ENCODE peak calls at places on chromosomes 16 and 17, in ten cellular contexts. One of them, this sample, is unnamed.
A peak's percentile ranks its signal among the peaks of the same experiment; 100 is the strongest.

GRCh38 chr16:23435500-23435899 is 17.5 kb downstream of the COG7 start:
- DNase-seq in mammary epithelial cell: peak; percentile 34
- DNase-seq in GM10248: peak; percentile 71
- DNase-seq in AG04450: no peak
- DNase-seq in GM13976: peak; percentile 74
- DNase-seq in ovary: peak; percentile 37
- DNase-seq in neural progenitor cell: peak; percentile 79
- DNase-seq in left ventricle myocardium inferior: peak; percentile 39
- DNase-seq in AG09319: no peak
- DNase-seq in GM12865: peak; percentile 78
- DNase-seq in this sample: peak; percentile 79

GRCh38 chr16:8963010-8963824 is 489 bp downstream of the USP7 start:
- DNase-seq in mammary epithelial cell: no peak
- DNase-seq in GM10248: no peak
- DNase-seq in AG04450: no peak
- DNase-seq in GM13976: no peak
- DNase-seq in ovary: peak; percentile 28
- DNase-seq in neural progenitor cell: peak; percentile 50
- DNase-seq in left ventricle myocardium inferior: no peak
- DNase-seq in AG09319: no peak
- DNase-seq in GM12865: no peak
- DNase-seq in this sample: peak; percentile 19

GRCh38 chr16:50841081-50841886 is 99.4 kb downstream of the CYLD start:
- DNase-seq in mammary epithelial cell: no peak
- DNase-seq in GM10248: peak; percentile 45
- DNase-seq in AG04450: no peak
- DNase-seq in GM13976: peak; percentile 56
- DNase-seq in ovary: no peak
- DNase-seq in neural progenitor cell: peak; percentile 13
- DNase-seq in left ventricle myocardium inferior: no peak
- DNase-seq in AG09319: no peak
- DNase-seq in GM12865: peak; percentile 8
- DNase-seq in this sample: no peak

GRCh38 chr17:78969865-78970264 is 9.9 kb downstream of the LGALS3BP start:
- DNase-seq in mammary epithelial cell: no peak
- DNase-seq in GM10248: no peak
- DNase-seq in AG04450: no peak
- DNase-seq in GM13976: no peak
- DNase-seq in ovary: peak; percentile 36
- DNase-seq in neural progenitor cell: no peak
- DNase-seq in left ventricle myocardium inferior: no peak
- DNase-seq in AG09319: no peak
- DNase-seq in GM12865: no peak
- DNase-seq in this sample: no peak

GRCh38 chr16:9340402-9341095 is 249.1 kb downstream of the HAPSTR1 start:
- DNase-seq in mammary epithelial cell: no peak
- DNase-seq in GM10248: no peak
- DNase-seq in AG04450: no peak
- DNase-seq in GM13976: no peak
- DNase-seq in ovary: no peak
- DNase-seq in neural progenitor cell: no peak
- DNase-seq in left ventricle myocardium inferior: no peak
- DNase-seq in AG09319: no peak
- DNase-seq in GM12865: no peak
- DNase-seq in this sample: no peak

GRCh38 chr17:12898110-12898509 is 108.8 kb downstream of the ARHGAP44 start:
- DNase-seq in mammary epithelial cell: no peak
- DNase-seq in GM10248: no peak
- DNase-seq in AG04450: no peak
- DNase-seq in GM13976: no peak
- DNase-seq in ovary: no peak
- DNase-seq in neural progenitor cell: no peak
- DNase-seq in left ventricle myocardium inferior: no peak
- DNase-seq in AG09319: no peak
- DNase-seq in GM12865: no peak
- DNase-seq in this sample: no peak

GRCh38 chr17:51045616-51046526 is 74.8 kb downstream of the SPAG9 start:
- DNase-seq in mammary epithelial cell: peak; percentile 35
- DNase-seq in GM10248: no peak
- DNase-seq in AG04450: no peak
- DNase-seq in GM13976: no peak
- DNase-seq in ovary: no peak
- DNase-seq in neural progenitor cell: peak; percentile 61
- DNase-seq in left ventricle myocardium inferior: no peak
- DNase-seq in AG09319: no peak
- DNase-seq in GM12865: no peak
- DNase-seq in this sample: no peak

GRCh38 chr17:63546308-63547082 is 3.8 kb upstream of the DCAF7 start:
- DNase-seq in mammary epithelial cell: no peak
- DNase-seq in GM10248: no peak
- DNase-seq in AG04450: no peak
- DNase-seq in GM13976: no peak
- DNase-seq in ovary: no peak
- DNase-seq in neural progenitor cell: no peak
- DNase-seq in left ventricle myocardium inferior: no peak
- DNase-seq in AG09319: no peak
- DNase-seq in GM12865: no peak
- DNase-seq in this sample: no peak

GRCh38 chr17:8944083-8944482 is 21.4 kb downstream of the PIK3R5 start:
- DNase-seq in mammary epithelial cell: no peak
- DNase-seq in GM10248: no peak
- DNase-seq in AG04450: no peak
- DNase-seq in GM13976: no peak
- DNase-seq in ovary: no peak
- DNase-seq in neural progenitor cell: no peak
- DNase-seq in left ventricle myocardium inferior: no peak
- DNase-seq in AG09319: no peak
- DNase-seq in GM12865: no peak
- DNase-seq in this sample: no peak

GRCh38 chr16:48617711-48618148 is 7.8 kb upstream of the N4BP1 start:
- DNase-seq in mammary epithelial cell: no peak
- DNase-seq in GM10248: no peak
- DNase-seq in AG04450: no peak
- DNase-seq in GM13976: no peak
- DNase-seq in ovary: peak; percentile 70
- DNase-seq in neural progenitor cell: no peak
- DNase-seq in left ventricle myocardium inferior: peak; percentile 65
- DNase-seq in AG09319: peak; percentile 45
- DNase-seq in GM12865: no peak
- DNase-seq in this sample: no peak

GRCh38 chr17:2883544-2884203 is 87.4 kb downstream of the RAP1GAP2 start:
- DNase-seq in mammary epithelial cell: peak; percentile 31
- DNase-seq in GM10248: no peak
- DNase-seq in AG04450: no peak
- DNase-seq in GM13976: no peak
- DNase-seq in ovary: no peak
- DNase-seq in neural progenitor cell: no peak
- DNase-seq in left ventricle myocardium inferior: peak; percentile 38
- DNase-seq in AG09319: no peak
- DNase-seq in GM12865: no peak
- DNase-seq in this sample: no peak

GRCh38 chr17:48262982-48263586 is 155.5 kb downstream of the SNX11 start:
- DNase-seq in mammary epithelial cell: no peak
- DNase-seq in GM10248: no peak
- DNase-seq in AG04450: no peak
- DNase-seq in GM13976: peak; percentile 26
- DNase-seq in ovary: no peak
- DNase-seq in neural progenitor cell: no peak
- DNase-seq in left ventricle myocardium inferior: no peak
- DNase-seq in AG09319: no peak
- DNase-seq in GM12865: peak; percentile 35
- DNase-seq in this sample: no peak
- TF ChIP-seq CTCF in mammary epithelial cell: peak; percentile 50
- TF ChIP-seq CTCF in GM10248: peak; percentile 58
- TF ChIP-seq CTCF in AG04450: peak; percentile 54
- TF ChIP-seq CTCF in GM13976: peak; percentile 42
- TF ChIP-seq CTCF in ovary: no peak
- TF ChIP-seq CTCF in neural progenitor cell: peak; percentile 42
- TF ChIP-seq CTCF in left ventricle myocardium inferior: peak; percentile 54
- TF ChIP-seq CTCF in AG09319: peak; percentile 24
- TF ChIP-seq CTCF in GM12865: peak; percentile 41
- TF ChIP-seq CTCF in this sample: peak; percentile 82

DNA sequence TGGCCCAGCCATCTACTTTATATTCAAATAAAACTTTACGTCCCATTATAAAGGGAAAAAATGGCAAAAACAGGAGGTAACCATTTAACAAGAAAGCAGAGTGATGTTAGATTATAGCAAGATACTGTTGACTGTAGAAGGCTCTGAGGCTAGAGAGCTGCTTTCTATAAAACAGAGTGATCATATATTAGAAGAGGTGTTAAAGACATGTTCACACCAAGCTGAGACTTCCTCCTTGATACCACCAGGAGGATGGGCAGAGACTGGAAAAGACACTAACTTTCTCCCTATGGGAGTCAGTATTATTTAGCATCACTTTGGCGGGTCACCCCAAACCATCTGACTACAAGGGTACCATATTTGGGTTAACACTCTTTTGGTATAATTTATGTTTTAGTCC is 697 bp upstream of the CIITA start:
- DNase-seq in mammary epithelial cell: no peak
- DNase-seq in GM10248: no peak
- DNase-seq in AG04450: no peak
- DNase-seq in GM13976: no peak
- DNase-seq in ovary: no peak
- DNase-seq in neural progenitor cell: no peak
- DNase-seq in left ventricle myocardium inferior: no peak
- DNase-seq in AG09319: no peak
- DNase-seq in GM12865: peak; percentile 26
- DNase-seq in this sample: no peak
- TF ChIP-seq CTCF in mammary epithelial cell: no peak
- TF ChIP-seq CTCF in GM10248: no peak
- TF ChIP-seq CTCF in AG04450: no peak
- TF ChIP-seq CTCF in GM13976: no peak
- TF ChIP-seq CTCF in ovary: no peak
- TF ChIP-seq CTCF in neural progenitor cell: no peak
- TF ChIP-seq CTCF in left ventricle myocardium inferior: no peak
- TF ChIP-seq CTCF in AG09319: no peak
- TF ChIP-seq CTCF in GM12865: no peak
- TF ChIP-seq CTCF in this sample: no peak

GRCh38 chr17:58658804-58659713 is 32.8 kb downstream of the TEX14 start:
- DNase-seq in mammary epithelial cell: peak; percentile 99
- DNase-seq in GM10248: peak; percentile 85
- DNase-seq in AG04450: peak; percentile 99
- DNase-seq in GM13976: peak; percentile 87
- DNase-seq in ovary: peak; percentile 68
- DNase-seq in neural progenitor cell: peak; percentile 86
- DNase-seq in left ventricle myocardium inferior: peak; percentile 54
- DNase-seq in AG09319: peak; percentile 73
- DNase-seq in GM12865: peak; percentile 98
- DNase-seq in this sample: peak; percentile 65

GRCh38 chr17:58666858-58667267 is 25.0 kb downstream of the TEX14 start:
- DNase-seq in mammary epithelial cell: no peak
- DNase-seq in GM10248: no peak
- DNase-seq in AG04450: no peak
- DNase-seq in GM13976: no peak
- DNase-seq in ovary: peak; percentile 71
- DNase-seq in neural progenitor cell: no peak
- DNase-seq in left ventricle myocardium inferior: peak; percentile 66
- DNase-seq in AG09319: no peak
- DNase-seq in GM12865: no peak
- DNase-seq in this sample: no peak

GRCh38 chr17:58660621-58661020 is 31.2 kb downstream of the TEX14 start:
- DNase-seq in mammary epithelial cell: no peak
- DNase-seq in GM10248: no peak
- DNase-seq in AG04450: no peak
- DNase-seq in GM13976: no peak
- DNase-seq in ovary: no peak
- DNase-seq in neural progenitor cell: no peak
- DNase-seq in left ventricle myocardium inferior: no peak
- DNase-seq in AG09319: no peak
- DNase-seq in GM12865: no peak
- DNase-seq in this sample: no peak

GRCh38 chr17:58665946-58666857 is 25.6 kb downstream of the TEX14 start:
- DNase-seq in mammary epithelial cell: no peak
- DNase-seq in GM10248: no peak
- DNase-seq in AG04450: no peak
- DNase-seq in GM13976: no peak
- DNase-seq in ovary: no peak
- DNase-seq in neural progenitor cell: no peak
- DNase-seq in left ventricle myocardium inferior: no peak
- DNase-seq in AG09319: no peak
- DNase-seq in GM12865: no peak
- DNase-seq in this sample: no peak

DNA sequence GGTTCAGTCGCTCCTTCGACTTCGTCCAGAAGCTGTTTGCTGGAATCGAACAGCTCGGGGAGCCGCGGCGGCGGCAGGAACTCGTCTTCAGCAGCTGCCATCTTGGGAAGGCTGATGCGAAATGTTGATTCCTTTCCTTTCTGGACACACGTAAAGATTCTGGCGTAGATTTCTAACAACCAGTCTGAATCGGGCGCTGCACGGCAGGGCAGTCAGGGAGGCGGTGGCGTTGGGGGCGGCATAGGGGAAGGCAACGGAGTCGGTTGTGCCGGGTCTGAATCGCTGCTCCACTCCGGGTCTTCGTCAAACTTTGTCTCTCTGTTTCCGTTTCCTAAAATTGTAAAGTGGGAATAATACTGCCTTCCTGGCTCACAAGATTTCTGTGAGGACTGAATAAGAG is 30.3 kb downstream of the TEX14 start:
- DNase-seq in mammary epithelial cell: no peak
- DNase-seq in GM10248: no peak
- DNase-seq in AG04450: no peak
- DNase-seq in GM13976: no peak
- DNase-seq in ovary: no peak
- DNase-seq in neural progenitor cell: no peak
- DNase-seq in left ventricle myocardium inferior: no peak
- DNase-seq in AG09319: no peak
- DNase-seq in GM12865: no peak
- DNase-seq in this sample: no peak
- TF ChIP-seq CTCF in mammary epithelial cell: no peak
- TF ChIP-seq CTCF in GM10248: no peak
- TF ChIP-seq CTCF in AG04450: no peak
- TF ChIP-seq CTCF in GM13976: no peak
- TF ChIP-seq CTCF in ovary: no peak
- TF ChIP-seq CTCF in neural progenitor cell: no peak
- TF ChIP-seq CTCF in left ventricle myocardium inferior: no peak
- TF ChIP-seq CTCF in AG09319: no peak
- TF ChIP-seq CTCF in GM12865: no peak
- TF ChIP-seq CTCF in this sample: no peak

GRCh38 chr17:28306954-28307401 is 12.0 kb upstream of the TMEM97 start:
- DNase-seq in mammary epithelial cell: no peak
- DNase-seq in GM10248: no peak
- DNase-seq in AG04450: no peak
- DNase-seq in GM13976: no peak
- DNase-seq in ovary: no peak
- DNase-seq in neural progenitor cell: no peak
- DNase-seq in left ventricle myocardium inferior: no peak
- DNase-seq in AG09319: no peak
- DNase-seq in GM12865: no peak
- DNase-seq in this sample: no peak
- TF ChIP-seq CTCF in mammary epithelial cell: no peak
- TF ChIP-seq CTCF in GM10248: no peak
- TF ChIP-seq CTCF in AG04450: no peak
- TF ChIP-seq CTCF in GM13976: no peak
- TF ChIP-seq CTCF in ovary: no peak
- TF ChIP-seq CTCF in neural progenitor cell: no peak
- TF ChIP-seq CTCF in left ventricle myocardium inferior: no peak
- TF ChIP-seq CTCF in AG09319: no peak
- TF ChIP-seq CTCF in GM12865: no peak
- TF ChIP-seq CTCF in this sample: no peak

This sample was measured in Calu3.